ENCODE peak calls at places on chromosomes 11 and 22, in four cellular contexts. One of them, this sample, is unnamed.

GRCh38 chr22:43085658-43086606 is 3.3 kb downstream of the TTLL1 start:
- DNase-seq in brain microvascular endothelial cell: no peak
- DNase-seq in ACHN: no peak
- DNase-seq in EL: no peak
- DNase-seq in this sample: no peak

GRCh38 chr11:118658372-118659313 is 20.8 kb downstream of the TREH start:
- DNase-seq in EL: no peak
- DNase-seq in brain microvascular endothelial cell: no peak
- DNase-seq in ACHN: peak; percentile 46
- DNase-seq in this sample: no peak

GRCh38 chr11:47672283-47672730 is 29.9 kb upstream of the MTCH2 start:
- DNase-seq in EL: peak; percentile 26
- DNase-seq in ACHN: no peak
- DNase-seq in brain microvascular endothelial cell: peak; percentile 25
- DNase-seq in this sample: no peak

GRCh38 chr22:37412445-37413250 is 14.6 kb downstream of the ELFN2 start:
- DNase-seq in ACHN: no peak
- DNase-seq in brain microvascular endothelial cell: no peak
- DNase-seq in EL: no peak
- DNase-seq in this sample: no peak

GRCh38 chr11:63210111-63210510 is 33.3 kb downstream of the SLC22A25 start:
- DNase-seq in brain microvascular endothelial cell: no peak
- DNase-seq in EL: no peak
- DNase-seq in ACHN: no peak
- DNase-seq in this sample: no peak

GRCh38 chr11:75440960-75441803 is 8.2 kb upstream of the KLHL35 start:
- DNase-seq in ACHN: no peak
- DNase-seq in brain microvascular endothelial cell: no peak
- DNase-seq in EL: no peak
- DNase-seq in this sample: no peak

GRCh38 chr11:63673579-63673978 is 2.4 kb upstream of the ATL3 start:
- DNase-seq in EL: peak; percentile 26
- DNase-seq in ACHN: no peak
- DNase-seq in brain microvascular endothelial cell: no peak
- DNase-seq in this sample: peak; percentile 40

GRCh38 chr22:28180804-28181203 is 261.7 kb upstream of the PITPNB start:
- DNase-seq in brain microvascular endothelial cell: no peak
- DNase-seq in EL: no peak
- DNase-seq in ACHN: no peak
- DNase-seq in this sample: peak; percentile 8

GRCh38 chr11:44992181-44992582 is 41.5 kb upstream of the TP53I11 start:
- DNase-seq in ACHN: no peak
- DNase-seq in brain microvascular endothelial cell: no peak
- DNase-seq in EL: no peak
- DNase-seq in this sample: no peak

GRCh38 chr11:24134879-24135588 is 361.8 kb upstream of the LUZP2 start:
- DNase-seq in ACHN: no peak
- DNase-seq in brain microvascular endothelial cell: no peak
- DNase-seq in EL: no peak
- DNase-seq in this sample: no peak

GRCh38 chr11:64094463-64095223 is 58.9 kb downstream of the FLRT1 start:
- DNase-seq in brain microvascular endothelial cell: peak; percentile 74
- DNase-seq in ACHN: peak; percentile 89
- DNase-seq in EL: peak; percentile 91
- DNase-seq in this sample: peak; percentile 77

GRCh38 chr22:37100589-37101127 is 8.9 kb downstream of the TMPRSS6 start:
- DNase-seq in ACHN: no peak
- DNase-seq in brain microvascular endothelial cell: no peak
- DNase-seq in EL: no peak
- DNase-seq in this sample: no peak

GRCh38 chr11:473975-474785 is 24.1 kb downstream of the PTDSS2 start:
- DNase-seq in ACHN: no peak
- DNase-seq in brain microvascular endothelial cell: no peak
- DNase-seq in EL: no peak
- DNase-seq in this sample: no peak

GRCh38 chr11:19795082-19795481 is 82.4 kb downstream of the NAV2 start:
- DNase-seq in EL: peak; percentile 6
- DNase-seq in brain microvascular endothelial cell: no peak
- DNase-seq in ACHN: no peak
- DNase-seq in this sample: no peak

GRCh38 chr11:9138612-9139579 is 47.5 kb upstream of the SCUBE2 start:
- DNase-seq in ACHN: peak; percentile 78
- DNase-seq in brain microvascular endothelial cell: peak; percentile 82
- DNase-seq in EL: peak; percentile 92
- DNase-seq in this sample: peak; percentile 89

GRCh38 chr11:67276821-67277230 is 10.6 kb downstream of the GRK2 start:
- DNase-seq in brain microvascular endothelial cell: no peak
- DNase-seq in ACHN: no peak
- DNase-seq in EL: peak; percentile 32
- DNase-seq in this sample: no peak

GRCh38 chr11:32792111-32792947 is 2.1 kb downstream of the CCDC73 start:
- DNase-seq in EL: no peak
- DNase-seq in brain microvascular endothelial cell: no peak
- DNase-seq in ACHN: peak; percentile 4
- DNase-seq in this sample: no peak

GRCh38 chr22:44622147-44622427 is 79.9 kb upstream of the PRR5 start:
- DNase-seq in brain microvascular endothelial cell: no peak
- DNase-seq in EL: no peak
- DNase-seq in ACHN: no peak
- DNase-seq in this sample: no peak

GRCh38 chr11:46972343-46972742 is 35.8 kb downstream of the CSTPP1 start:
- DNase-seq in brain microvascular endothelial cell: no peak
- DNase-seq in ACHN: no peak
- DNase-seq in EL: no peak
- DNase-seq in this sample: no peak

GRCh38 chr11:69137148-69137844 is 18.4 kb upstream of the SMIM38 start:
- DNase-seq in brain microvascular endothelial cell: no peak
- DNase-seq in ACHN: no peak
- DNase-seq in EL: no peak
- DNase-seq in this sample: no peak

GRCh38 chr11:57277845-57278720 is 41.0 kb upstream of the APLNR start:
- DNase-seq in brain microvascular endothelial cell: peak; percentile 80
- DNase-seq in EL: peak; percentile 85
- DNase-seq in ACHN: peak; percentile 76
- DNase-seq in this sample: peak; percentile 48

GRCh38 chr22:36319595-36320497 is 66.9 kb downstream of the APOL1 start:
- DNase-seq in brain microvascular endothelial cell: no peak
- DNase-seq in ACHN: no peak
- DNase-seq in EL: no peak
- DNase-seq in this sample: no peak

GRCh38 chr22:38137876-38138687 is 27.6 kb upstream of the BAIAP2L2 start:
- DNase-seq in ACHN: no peak
- DNase-seq in EL: no peak
- DNase-seq in brain microvascular endothelial cell: no peak
- DNase-seq in this sample: no peak

GRCh38 chr11:122439911-122440782 is 215.4 kb upstream of the UBASH3B start:
- DNase-seq in brain microvascular endothelial cell: peak; percentile 34
- DNase-seq in ACHN: no peak
- DNase-seq in EL: peak; percentile 3
- DNase-seq in this sample: peak; percentile 31

GRCh38 chr11:1252371-1253102 is 29.7 kb downstream of the MUC5B start:
- DNase-seq in EL: no peak
- DNase-seq in ACHN: no peak
- DNase-seq in brain microvascular endothelial cell: no peak
- DNase-seq in this sample: no peak

GRCh38 chr22:49953027-49953679 is 7.4 kb upstream of the PIM3 start:
- DNase-seq in brain microvascular endothelial cell: no peak
- DNase-seq in ACHN: no peak
- DNase-seq in EL: no peak
- DNase-seq in this sample: no peak

GRCh38 chr11:72231396-72232259 is 7.1 kb downstream of the INPPL1 start:
- DNase-seq in EL: no peak
- DNase-seq in brain microvascular endothelial cell: no peak
- DNase-seq in ACHN: no peak
- DNase-seq in this sample: no peak

GRCh38 chr22:24996420-24996952 is 44.0 kb downstream of the KIAA1671 start:
- DNase-seq in brain microvascular endothelial cell: no peak
- DNase-seq in EL: peak; percentile 24
- DNase-seq in ACHN: peak; percentile 19
- DNase-seq in this sample: peak; percentile 64

GRCh38 chr11:77882396-77882795 is 61.5 kb downstream of the AAMDC start:
- DNase-seq in brain microvascular endothelial cell: no peak
- DNase-seq in ACHN: no peak
- DNase-seq in EL: no peak
- DNase-seq in this sample: peak; percentile 59

GRCh38 chr11:45852018-45852711 is 4.9 kb downstream of the CRY2 start:
- DNase-seq in brain microvascular endothelial cell: no peak
- DNase-seq in ACHN: no peak
- DNase-seq in EL: no peak
- DNase-seq in this sample: no peak

GRCh38 chr11:69075421-69076128 is 26.8 kb downstream of the TPCN2 start:
- DNase-seq in EL: peak; percentile 99
- DNase-seq in ACHN: peak; percentile 92
- DNase-seq in brain microvascular endothelial cell: peak; percentile 93
- DNase-seq in this sample: peak; percentile 100

GRCh38 chr11:125229916-125230315 is 65.4 kb downstream of the PKNOX2 start:
- DNase-seq in EL: no peak
- DNase-seq in brain microvascular endothelial cell: no peak
- DNase-seq in ACHN: no peak
- DNase-seq in this sample: no peak

GRCh38 chr11:77775941-77776340 is 44.6 kb downstream of the RSF1 start:
- DNase-seq in brain microvascular endothelial cell: no peak
- DNase-seq in EL: no peak
- DNase-seq in ACHN: no peak
- DNase-seq in this sample: no peak

GRCh38 chr22:48827228-48827810 is 1000.4 kb downstream of the BRD1 start:
- DNase-seq in ACHN: no peak
- DNase-seq in brain microvascular endothelial cell: no peak
- DNase-seq in EL: no peak
- DNase-seq in this sample: peak; percentile 35

GRCh38 chr11:82733444-82734119 is at the start of gene FAM181B:
- DNase-seq in EL: no peak
- DNase-seq in ACHN: peak; percentile 27
- DNase-seq in brain microvascular endothelial cell: peak; percentile 6
- DNase-seq in this sample: no peak

GRCh38 chr11:57303990-57304579 is 20.7 kb downstream of the TNKS1BP1 start:
- DNase-seq in EL: no peak
- DNase-seq in ACHN: no peak
- DNase-seq in brain microvascular endothelial cell: no peak
- DNase-seq in this sample: peak; percentile 49

GRCh38 chr11:121895919-121896318 is 220.1 kb downstream of the BLID start:
- DNase-seq in EL: peak; percentile 86
- DNase-seq in ACHN: no peak
- DNase-seq in brain microvascular endothelial cell: no peak
- DNase-seq in this sample: peak; percentile 74

This sample was measured in astrocyte.